ENCODE peak calls at places on chromosomes 11 and 22, in ten cellular contexts. One of them, this sample, is unnamed.

GRCh38 chr11:111531156-111531555 is 9.4 kb upstream of the LAYN start:
- DNase-seq in HS-5: no peak
- DNase-seq in astrocyte of the hippocampus: no peak
- DNase-seq in activated naive CD4-positive, alpha-beta T cell treated with anti-CD3 and anti-CD28 coated beads, Interleukin-2, amount 10 ng/mL, durations not matched to agents 7 days and 5 days: no peak
- DNase-seq in Peyer's patch: no peak
- DNase-seq in HL-60: no peak
- DNase-seq in fibroblast of the aortic adventitia: peak
- DNase-seq in NCI-H526 treated with DMSO at 0.1 percent for 48 hours: no peak
- DNase-seq in astrocyte of the spinal cord: peak
- DNase-seq in NCI-H1092 treated with DMSO at 0.1 percent for 48 hours: no peak
- DNase-seq in this sample: no peak

GRCh38 chr11:21771097-21771496 is 421.8 kb upstream of the ANO5 start:
- DNase-seq in HS-5: no peak
- DNase-seq in astrocyte of the hippocampus: peak
- DNase-seq in activated naive CD4-positive, alpha-beta T cell treated with anti-CD3 and anti-CD28 coated beads, Interleukin-2, amount 10 ng/mL, durations not matched to agents 7 days and 5 days: no peak
- DNase-seq in Peyer's patch: no peak
- DNase-seq in HL-60: no peak
- DNase-seq in fibroblast of the aortic adventitia: no peak
- DNase-seq in NCI-H526 treated with DMSO at 0.1 percent for 48 hours: no peak
- DNase-seq in astrocyte of the spinal cord: no peak
- DNase-seq in NCI-H1092 treated with DMSO at 0.1 percent for 48 hours: no peak
- DNase-seq in this sample: no peak

GRCh38 chr22:43148581-43148980 is 2.8 kb upstream of the TSPO start:
- DNase-seq in HS-5: no peak
- DNase-seq in astrocyte of the hippocampus: no peak
- DNase-seq in activated naive CD4-positive, alpha-beta T cell treated with anti-CD3 and anti-CD28 coated beads, Interleukin-2, amount 10 ng/mL, durations not matched to agents 7 days and 5 days: no peak
- DNase-seq in Peyer's patch: no peak
- DNase-seq in HL-60: peak
- DNase-seq in fibroblast of the aortic adventitia: no peak
- DNase-seq in NCI-H526 treated with DMSO at 0.1 percent for 48 hours: no peak
- DNase-seq in astrocyte of the spinal cord: no peak
- DNase-seq in NCI-H1092 treated with DMSO at 0.1 percent for 48 hours: no peak
- DNase-seq in this sample: no peak

GRCh38 chr22:27962268-27963191 is 43.5 kb upstream of the PITPNB start:
- DNase-seq in HS-5: no peak
- DNase-seq in astrocyte of the hippocampus: peak
- DNase-seq in activated naive CD4-positive, alpha-beta T cell treated with anti-CD3 and anti-CD28 coated beads, Interleukin-2, amount 10 ng/mL, durations not matched to agents 7 days and 5 days: no peak
- DNase-seq in Peyer's patch: no peak
- DNase-seq in HL-60: no peak
- DNase-seq in fibroblast of the aortic adventitia: no peak
- DNase-seq in NCI-H526 treated with DMSO at 0.1 percent for 48 hours: no peak
- DNase-seq in astrocyte of the spinal cord: peak
- DNase-seq in NCI-H1092 treated with DMSO at 0.1 percent for 48 hours: no peak
- DNase-seq in this sample: peak

GRCh38 chr11:117887431-117888139 is 11.1 kb upstream of the FXYD6 start:
- DNase-seq in HS-5: no peak
- DNase-seq in astrocyte of the hippocampus: no peak
- DNase-seq in activated naive CD4-positive, alpha-beta T cell treated with anti-CD3 and anti-CD28 coated beads, Interleukin-2, amount 10 ng/mL, durations not matched to agents 7 days and 5 days: peak
- DNase-seq in Peyer's patch: no peak
- DNase-seq in HL-60: no peak
- DNase-seq in fibroblast of the aortic adventitia: no peak
- DNase-seq in NCI-H526 treated with DMSO at 0.1 percent for 48 hours: peak
- DNase-seq in astrocyte of the spinal cord: no peak
- DNase-seq in NCI-H1092 treated with DMSO at 0.1 percent for 48 hours: no peak
- DNase-seq in this sample: no peak

GRCh38 chr11:24963879-24964278 is 467.0 kb downstream of the LUZP2 start:
- DNase-seq in HS-5: peak
- DNase-seq in astrocyte of the hippocampus: no peak
- DNase-seq in activated naive CD4-positive, alpha-beta T cell treated with anti-CD3 and anti-CD28 coated beads, Interleukin-2, amount 10 ng/mL, durations not matched to agents 7 days and 5 days: no peak
- DNase-seq in Peyer's patch: no peak
- DNase-seq in HL-60: no peak
- DNase-seq in fibroblast of the aortic adventitia: peak
- DNase-seq in NCI-H526 treated with DMSO at 0.1 percent for 48 hours: no peak
- DNase-seq in astrocyte of the spinal cord: no peak
- DNase-seq in NCI-H1092 treated with DMSO at 0.1 percent for 48 hours: no peak
- DNase-seq in this sample: peak

GRCh38 chr22:43825651-43826050 is 13.5 kb upstream of the EFCAB6 start:
- DNase-seq in HS-5: no peak
- DNase-seq in astrocyte of the hippocampus: no peak
- DNase-seq in activated naive CD4-positive, alpha-beta T cell treated with anti-CD3 and anti-CD28 coated beads, Interleukin-2, amount 10 ng/mL, durations not matched to agents 7 days and 5 days: no peak
- DNase-seq in Peyer's patch: no peak
- DNase-seq in HL-60: no peak
- DNase-seq in fibroblast of the aortic adventitia: no peak
- DNase-seq in NCI-H526 treated with DMSO at 0.1 percent for 48 hours: no peak
- DNase-seq in astrocyte of the spinal cord: no peak
- DNase-seq in NCI-H1092 treated with DMSO at 0.1 percent for 48 hours: no peak
- DNase-seq in this sample: no peak

GRCh38 chr22:46350111-46350510 is 14.6 kb downstream of the TRMU start:
- DNase-seq in HS-5: no peak
- DNase-seq in astrocyte of the hippocampus: no peak
- DNase-seq in activated naive CD4-positive, alpha-beta T cell treated with anti-CD3 and anti-CD28 coated beads, Interleukin-2, amount 10 ng/mL, durations not matched to agents 7 days and 5 days: no peak
- DNase-seq in Peyer's patch: no peak
- DNase-seq in HL-60: no peak
- DNase-seq in fibroblast of the aortic adventitia: no peak
- DNase-seq in NCI-H526 treated with DMSO at 0.1 percent for 48 hours: no peak
- DNase-seq in astrocyte of the spinal cord: no peak
- DNase-seq in NCI-H1092 treated with DMSO at 0.1 percent for 48 hours: no peak
- DNase-seq in this sample: no peak

GRCh38 chr22:17410576-17410975 is 41.3 kb downstream of the CECR2 start:
- DNase-seq in HS-5: no peak
- DNase-seq in astrocyte of the hippocampus: peak
- DNase-seq in activated naive CD4-positive, alpha-beta T cell treated with anti-CD3 and anti-CD28 coated beads, Interleukin-2, amount 10 ng/mL, durations not matched to agents 7 days and 5 days: no peak
- DNase-seq in Peyer's patch: no peak
- DNase-seq in HL-60: no peak
- DNase-seq in fibroblast of the aortic adventitia: peak
- DNase-seq in NCI-H526 treated with DMSO at 0.1 percent for 48 hours: no peak
- DNase-seq in astrocyte of the spinal cord: no peak
- DNase-seq in NCI-H1092 treated with DMSO at 0.1 percent for 48 hours: no peak
- DNase-seq in this sample: peak

GRCh38 chr22:45709004-45709739 is 37.5 kb downstream of the ATXN10 start:
- DNase-seq in HS-5: peak
- DNase-seq in astrocyte of the hippocampus: peak
- DNase-seq in activated naive CD4-positive, alpha-beta T cell treated with anti-CD3 and anti-CD28 coated beads, Interleukin-2, amount 10 ng/mL, durations not matched to agents 7 days and 5 days: no peak
- DNase-seq in Peyer's patch: no peak
- DNase-seq in HL-60: no peak
- DNase-seq in fibroblast of the aortic adventitia: peak
- DNase-seq in NCI-H526 treated with DMSO at 0.1 percent for 48 hours: no peak
- DNase-seq in astrocyte of the spinal cord: peak
- DNase-seq in NCI-H1092 treated with DMSO at 0.1 percent for 48 hours: no peak
- DNase-seq in this sample: peak

GRCh38 chr11:112977620-112978212 is 16.5 kb downstream of the NCAM1 start:
- DNase-seq in HS-5: peak
- DNase-seq in astrocyte of the hippocampus: peak
- DNase-seq in activated naive CD4-positive, alpha-beta T cell treated with anti-CD3 and anti-CD28 coated beads, Interleukin-2, amount 10 ng/mL, durations not matched to agents 7 days and 5 days: no peak
- DNase-seq in Peyer's patch: no peak
- DNase-seq in HL-60: peak
- DNase-seq in fibroblast of the aortic adventitia: peak
- DNase-seq in NCI-H526 treated with DMSO at 0.1 percent for 48 hours: peak
- DNase-seq in astrocyte of the spinal cord: peak
- DNase-seq in NCI-H1092 treated with DMSO at 0.1 percent for 48 hours: no peak
- DNase-seq in this sample: peak

GRCh38 chr11:62456630-62457029 is 37.8 kb downstream of the SCGB1A1 start:
- DNase-seq in HS-5: no peak
- DNase-seq in astrocyte of the hippocampus: no peak
- DNase-seq in activated naive CD4-positive, alpha-beta T cell treated with anti-CD3 and anti-CD28 coated beads, Interleukin-2, amount 10 ng/mL, durations not matched to agents 7 days and 5 days: no peak
- DNase-seq in Peyer's patch: no peak
- DNase-seq in HL-60: no peak
- DNase-seq in fibroblast of the aortic adventitia: no peak
- DNase-seq in NCI-H526 treated with DMSO at 0.1 percent for 48 hours: peak
- DNase-seq in astrocyte of the spinal cord: no peak
- DNase-seq in NCI-H1092 treated with DMSO at 0.1 percent for 48 hours: no peak
- DNase-seq in this sample: no peak

GRCh38 chr11:41499429-41499828 is 40.0 kb upstream of the LRRC4C start:
- DNase-seq in HS-5: no peak
- DNase-seq in astrocyte of the hippocampus: no peak
- DNase-seq in activated naive CD4-positive, alpha-beta T cell treated with anti-CD3 and anti-CD28 coated beads, Interleukin-2, amount 10 ng/mL, durations not matched to agents 7 days and 5 days: no peak
- DNase-seq in Peyer's patch: no peak
- DNase-seq in HL-60: no peak
- DNase-seq in fibroblast of the aortic adventitia: no peak
- DNase-seq in NCI-H526 treated with DMSO at 0.1 percent for 48 hours: no peak
- DNase-seq in astrocyte of the spinal cord: no peak
- DNase-seq in NCI-H1092 treated with DMSO at 0.1 percent for 48 hours: no peak
- DNase-seq in this sample: no peak

GRCh38 chr11:15971215-15971546 is 385.2 kb downstream of the SOX6 start:
- DNase-seq in HS-5: no peak
- DNase-seq in astrocyte of the hippocampus: no peak
- DNase-seq in activated naive CD4-positive, alpha-beta T cell treated with anti-CD3 and anti-CD28 coated beads, Interleukin-2, amount 10 ng/mL, durations not matched to agents 7 days and 5 days: no peak
- DNase-seq in Peyer's patch: no peak
- DNase-seq in HL-60: no peak
- DNase-seq in fibroblast of the aortic adventitia: no peak
- DNase-seq in NCI-H526 treated with DMSO at 0.1 percent for 48 hours: no peak
- DNase-seq in astrocyte of the spinal cord: no peak
- DNase-seq in NCI-H1092 treated with DMSO at 0.1 percent for 48 hours: no peak
- DNase-seq in this sample: no peak

GRCh38 chr11:91776660-91777059 is 448.0 kb upstream of the FAT3 start:
- DNase-seq in HS-5: no peak
- DNase-seq in astrocyte of the hippocampus: peak
- DNase-seq in activated naive CD4-positive, alpha-beta T cell treated with anti-CD3 and anti-CD28 coated beads, Interleukin-2, amount 10 ng/mL, durations not matched to agents 7 days and 5 days: no peak
- DNase-seq in Peyer's patch: no peak
- DNase-seq in HL-60: no peak
- DNase-seq in fibroblast of the aortic adventitia: no peak
- DNase-seq in NCI-H526 treated with DMSO at 0.1 percent for 48 hours: no peak
- DNase-seq in astrocyte of the spinal cord: no peak
- DNase-seq in NCI-H1092 treated with DMSO at 0.1 percent for 48 hours: peak
- DNase-seq in this sample: no peak

GRCh38 chr22:38426628-38427027 is 28.4 kb downstream of the KCNJ4 start:
- DNase-seq in HS-5: no peak
- DNase-seq in astrocyte of the hippocampus: no peak
- DNase-seq in activated naive CD4-positive, alpha-beta T cell treated with anti-CD3 and anti-CD28 coated beads, Interleukin-2, amount 10 ng/mL, durations not matched to agents 7 days and 5 days: no peak
- DNase-seq in Peyer's patch: no peak
- DNase-seq in HL-60: no peak
- DNase-seq in fibroblast of the aortic adventitia: no peak
- DNase-seq in NCI-H526 treated with DMSO at 0.1 percent for 48 hours: no peak
- DNase-seq in astrocyte of the spinal cord: no peak
- DNase-seq in NCI-H1092 treated with DMSO at 0.1 percent for 48 hours: no peak
- DNase-seq in this sample: no peak

GRCh38 chr22:48464246-48464645 is 1363.4 kb downstream of the BRD1 start:
- DNase-seq in HS-5: no peak
- DNase-seq in astrocyte of the hippocampus: no peak
- DNase-seq in activated naive CD4-positive, alpha-beta T cell treated with anti-CD3 and anti-CD28 coated beads, Interleukin-2, amount 10 ng/mL, durations not matched to agents 7 days and 5 days: no peak
- DNase-seq in Peyer's patch: no peak
- DNase-seq in HL-60: no peak
- DNase-seq in fibroblast of the aortic adventitia: no peak
- DNase-seq in NCI-H526 treated with DMSO at 0.1 percent for 48 hours: no peak
- DNase-seq in astrocyte of the spinal cord: no peak
- DNase-seq in NCI-H1092 treated with DMSO at 0.1 percent for 48 hours: no peak
- DNase-seq in this sample: no peak